ENCODE peak calls at places on chromosomes 2 and 18, in nine cellular contexts. U is AG10803, E is mucosa of descending colon, X is GM12865, O is IMR-90, K is lower leg skin, S is pancreas, W is thoracic aorta, J is HCT116. V is an unnamed sample.

GRCh38 chr2:108345941-108346340 is 31.8 kb upstream of the SULT1C4 start:
- DNase-seq in U (no peak), E (no peak), X (no peak), O (no peak), K (no peak), S (no peak), W (no peak), J (no peak), V (no peak)

GRCh38 chr18:75473316-75473715 is 45.8 kb upstream of the SMIM21 start:
- DNase-seq in U (peak), E (no peak), X (no peak), O (no peak), K (no peak), S (no peak), W (no peak), J (no peak), V (no peak)

GRCh38 chr2:204645018-204645775 is 99.9 kb downstream of the PARD3B start:
- DNase-seq in U (peak), E (no peak), X (no peak), O (peak), K (no peak), S (no peak), W (no peak), J (no peak), V (peak)

GRCh38 chr2:238845583-238846480 is 2.1 kb upstream of the TWIST2 start:
- DNase-seq in U (peak), E (no peak), X (no peak), O (no peak), K (peak), S (peak), W (no peak), J (no peak), V (no peak)

GRCh38 chr18:10234912-10235439 is 219.5 kb upstream of the APCDD1 start:
- DNase-seq in U (peak), E (no peak), X (no peak), O (peak), K (no peak), S (no peak), W (no peak), J (no peak), V (peak)

GRCh38 chr2:7440985-7441384 is 523.8 kb downstream of the RNF144A start:
- DNase-seq in U (no peak), E (no peak), X (no peak), O (no peak), K (no peak), S (no peak), W (no peak), J (no peak), V (no peak)

GRCh38 chr2:231795525-231796327 is 9.5 kb downstream of the COPS7B start:
- DNase-seq in U (peak), E (peak), X (no peak), O (peak), K (no peak), S (no peak), W (no peak), J (peak), V (peak)

GRCh38 chr2:16005819-16006536 is 65.6 kb downstream of the MYCN start:
- DNase-seq in U (no peak), E (no peak), X (no peak), O (no peak), K (no peak), S (no peak), W (no peak), J (peak), V (no peak)

GRCh38 chr2:153101187-153101586 is 377.4 kb downstream of the RPRM start:
- DNase-seq in U (no peak), E (no peak), X (no peak), O (no peak), K (no peak), S (no peak), W (no peak), J (no peak), V (no peak)

GRCh38 chr2:68747918-68748317 is 13.3 kb downstream of the ARHGAP25 start:
- DNase-seq in U (no peak), E (no peak), X (no peak), O (no peak), K (peak), S (no peak), W (no peak), J (no peak), V (no peak)

GRCh38 chr2:64273524-64274398 is 129.5 kb upstream of the PELI1 start:
- DNase-seq in U (peak), E (peak), X (no peak), O (peak), K (peak), S (no peak), W (no peak), J (no peak), V (peak)

GRCh38 chr18:10460414-10461018 is 6.1 kb downstream of the APCDD1 start:
- DNase-seq in U (no peak), E (no peak), X (no peak), O (no peak), K (no peak), S (no peak), W (no peak), J (no peak), V (no peak)

GRCh38 chr2:65922794-65923193 is 490.4 kb upstream of the SPRED2 start:
- DNase-seq in U (peak), E (no peak), X (no peak), O (no peak), K (no peak), S (no peak), W (peak), J (no peak), V (peak)

GRCh38 chr2:53455094-53455493 is 312.5 kb upstream of the CHAC2 start:
- DNase-seq in U (no peak), E (no peak), X (no peak), O (peak), K (no peak), S (no peak), W (no peak), J (no peak), V (no peak)

GRCh38 chr18:13527256-13527655 is 199.1 kb downstream of the FAM210A start:
- DNase-seq in U (no peak), E (no peak), X (no peak), O (no peak), K (no peak), S (no peak), W (no peak), J (no peak), V (no peak)

GRCh38 chr2:230690439-230690838 is 22.2 kb upstream of the CAB39 start:
- DNase-seq in U (peak), E (no peak), X (no peak), O (peak), K (peak), S (no peak), W (no peak), J (no peak), V (no peak)

GRCh38 chr2:98377569-98377968 is 31.3 kb downstream of the CNGA3 start:
- DNase-seq in U (no peak), E (no peak), X (no peak), O (no peak), K (peak), S (no peak), W (no peak), J (no peak), V (no peak)

GRCh38 chr18:79597176-79598045 is 82.2 kb upstream of the CTDP1 start:
- DNase-seq in U (no peak), E (no peak), X (no peak), O (no peak), K (peak), S (peak), W (no peak), J (no peak), V (no peak)

GRCh38 chr18:48943736-48944527 is 6.8 kb downstream of the SMAD7 start:
- DNase-seq in U (no peak), E (peak), X (no peak), O (no peak), K (no peak), S (peak), W (no peak), J (no peak), V (no peak)

GRCh38 chr2:240163844-240164574 is 23.6 kb upstream of the OTOS start:
- DNase-seq in U (no peak), E (peak), X (no peak), O (no peak), K (no peak), S (no peak), W (no peak), J (no peak), V (no peak)

GRCh38 chr2:61727746-61728145 is 126.1 kb downstream of the FAM161A start:
- DNase-seq in U (no peak), E (no peak), X (peak), O (peak), K (no peak), S (no peak), W (no peak), J (no peak), V (peak)

GRCh38 chr2:20012282-20013060 is at the start of gene MATN3:
- DNase-seq in U (peak), E (peak), X (no peak), O (no peak), K (peak), S (peak), W (no peak), J (no peak), V (peak)

GRCh38 chr2:47269316-47270232 is 114.5 kb upstream of the STPG4 start:
- DNase-seq in U (peak), E (peak), X (no peak), O (peak), K (peak), S (no peak), W (peak), J (peak), V (peak)

GRCh38 chr2:239461551-239462515 is 61.0 kb upstream of the HDAC4 start:
- DNase-seq in U (no peak), E (no peak), X (no peak), O (no peak), K (peak), S (no peak), W (no peak), J (no peak), V (no peak)

GRCh38 chr2:17300141-17300540 is 218.1 kb downstream of the RAD51AP2 start:
- DNase-seq in U (peak), E (no peak), X (no peak), O (peak), K (no peak), S (no peak), W (no peak), J (no peak), V (peak)

GRCh38 chr18:11995445-11996189 is 14.3 kb downstream of the IMPA2 start:
- DNase-seq in U (peak), E (peak), X (peak), O (peak), K (peak), S (peak), W (peak), J (peak), V (peak)

GRCh38 chr2:176104338-176105077 is 2.6 kb upstream of the HOXD11 start:
- DNase-seq in U (peak), E (peak), X (no peak), O (no peak), K (peak), S (no peak), W (no peak), J (no peak), V (no peak)
- H3K4me3 ChIP-seq in U (peak), E (no peak), X (no peak), O (no peak), K (no peak), S (no peak), W (peak), J (no peak), V (no peak)

DNA sequence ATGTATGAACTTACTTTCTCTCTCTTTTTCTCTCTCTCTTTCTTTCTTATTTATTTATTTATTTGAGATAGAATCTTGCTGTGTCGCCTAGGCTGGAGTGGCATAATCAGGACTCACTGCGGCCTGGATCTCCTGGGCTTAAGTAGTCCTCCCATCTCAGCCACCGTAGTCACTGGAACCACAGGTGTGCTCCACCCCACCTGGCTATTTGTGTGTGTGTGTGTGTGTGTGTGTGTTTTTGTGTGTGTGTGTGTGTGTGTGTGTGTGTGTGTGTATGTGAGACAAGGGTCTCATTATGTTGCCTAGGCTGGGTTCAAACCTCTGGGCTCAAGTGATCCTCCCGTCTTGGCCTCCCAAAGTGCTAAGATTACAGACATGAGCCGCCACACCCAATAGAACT is 64.3 kb downstream of the KIAA1328 start:
- DNase-seq in U (no peak), E (no peak), X (no peak), O (no peak), K (no peak), S (no peak), W (no peak), J (no peak), V (no peak)
- TF ChIP-seq CTCF in U (no peak), E (no peak), X (no peak), O (no peak), K (no peak), S (no peak), W (no peak), J (no peak), V (no peak)

DNA sequence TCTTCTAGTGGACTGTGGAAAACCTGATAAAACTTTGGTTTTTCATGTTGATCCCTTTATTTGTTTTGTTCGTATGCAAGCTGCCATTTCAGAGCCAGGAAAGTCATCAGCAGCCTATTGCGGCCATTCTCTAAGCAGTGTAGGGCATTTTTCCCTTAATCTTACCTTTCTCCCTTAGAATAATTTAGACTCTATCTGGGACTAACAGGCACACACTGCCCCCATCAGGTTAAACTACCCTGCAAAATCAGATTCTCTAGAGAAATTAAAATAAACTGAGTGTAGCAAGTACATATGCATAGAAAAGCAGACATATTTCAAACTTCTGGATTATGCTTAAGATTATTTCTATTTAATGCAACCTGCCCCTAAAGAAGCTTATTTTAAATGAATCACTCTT is 347.4 kb downstream of the METTL4 start:
- DNase-seq in U (peak), E (no peak), X (peak), O (peak), K (no peak), S (no peak), W (no peak), J (peak), V (peak)
- H3K4me3 ChIP-seq in U (no peak), E (no peak), X (no peak), O (no peak), K (no peak), S (no peak), W (peak), J (no peak), V (no peak)

GRCh38 chr2:102872388-102872787 is 110.6 kb downstream of the TMEM182 start:
- DNase-seq in U (no peak), E (no peak), X (no peak), O (no peak), K (no peak), S (no peak), W (no peak), J (peak), V (peak)
- TF ChIP-seq CTCF in U (no peak), E (no peak), X (no peak), O (no peak), K (no peak), S (no peak), W (no peak), J (no peak), V (no peak)

DNA sequence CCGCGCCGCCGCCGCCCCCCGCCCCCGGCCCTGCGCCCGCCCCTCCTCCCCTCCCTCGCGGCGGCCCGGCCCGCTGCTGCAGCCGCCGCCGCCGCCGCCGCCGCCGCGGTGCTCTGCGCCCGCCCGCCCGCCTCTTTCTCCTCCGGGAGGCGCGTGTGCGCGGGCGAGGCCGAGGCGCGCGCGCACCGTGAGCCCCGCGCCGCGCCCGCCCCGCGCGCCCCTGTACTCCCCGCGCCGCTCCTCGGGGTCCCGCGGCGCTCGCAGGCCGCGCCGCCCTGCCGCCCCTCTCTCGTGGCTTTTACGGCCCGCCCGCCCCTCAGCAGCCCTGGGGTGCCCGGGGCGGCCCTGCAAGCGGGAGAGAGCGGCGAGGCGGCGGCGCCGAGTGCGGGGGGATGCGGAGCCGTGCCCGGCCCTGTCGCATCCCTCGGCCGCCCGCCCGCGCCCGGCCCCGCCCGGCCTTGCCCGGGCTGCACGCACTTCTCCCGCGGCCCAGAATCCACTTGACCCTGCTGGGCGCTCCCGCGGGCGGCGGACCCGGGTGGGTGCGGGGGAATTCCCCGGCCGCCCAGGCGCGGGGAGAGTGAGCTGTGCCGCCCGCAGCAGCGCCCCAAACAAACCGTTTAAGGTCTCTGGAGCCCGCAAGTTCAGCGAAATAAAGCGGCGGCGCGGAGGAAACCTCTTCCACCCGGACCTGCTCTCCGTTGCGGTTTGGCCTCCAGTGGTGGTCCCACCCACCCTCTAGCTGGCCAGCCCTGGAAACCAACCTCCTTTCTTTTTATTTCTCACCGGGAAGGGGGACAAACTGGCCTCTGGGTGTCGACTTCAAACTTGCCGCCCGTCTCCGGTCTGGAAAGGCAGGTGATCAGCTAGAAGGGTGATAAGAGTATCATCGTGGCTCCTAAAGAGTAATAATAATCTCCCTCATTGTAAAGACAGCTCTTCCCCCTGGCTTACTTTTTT is 37.4 kb downstream of the AFF3 start:
- DNase-seq in U (peak), E (peak), X (no peak), O (peak), K (no peak), S (peak), W (no peak), J (no peak), V (no peak)
- H3K4me3 ChIP-seq in U (peak), E (no peak), X (peak), O (peak), K (peak), S (peak), W (peak), J (no peak), V (peak)

GRCh38 chr2:241940329-241940728 is 70.8 kb downstream of the RTP5 start:
- DNase-seq in U (no peak), E (no peak), X (no peak), O (no peak), K (peak), S (no peak), W (no peak), J (peak), V (no peak)
- TF ChIP-seq CTCF in U (no peak), E (no peak), X (peak), O (no peak), K (no peak), S (peak), W (no peak), J (peak), V (peak)

GRCh38 chr2:119703526-119703925 is 24.5 kb downstream of the TMEM177 start:
- DNase-seq in U (no peak), E (no peak), X (no peak), O (no peak), K (no peak), S (no peak), W (no peak), J (no peak), V (no peak)
- H3K4me3 ChIP-seq in U (no peak), E (no peak), X (no peak), O (no peak), K (no peak), S (no peak), W (no peak), J (no peak), V (no peak)

GRCh38 chr2:215796160-215796559 is 217.2 kb downstream of the MREG start:
- DNase-seq in U (peak), E (no peak), X (no peak), O (peak), K (no peak), S (no peak), W (no peak), J (no peak), V (peak)

GRCh38 chr2:215797676-215798075 is 215.7 kb downstream of the MREG start:
- DNase-seq in U (peak), E (no peak), X (no peak), O (no peak), K (no peak), S (no peak), W (no peak), J (no peak), V (no peak)

GRCh38 chr2:215793747-215794595 is 219.4 kb downstream of the MREG start:
- DNase-seq in U (peak), E (no peak), X (peak), O (peak), K (no peak), S (no peak), W (peak), J (peak), V (peak)

GRCh38 chr2:215791481-215791937 is 221.8 kb downstream of the MREG start:
- DNase-seq in U (peak), E (no peak), X (no peak), O (no peak), K (no peak), S (no peak), W (no peak), J (no peak), V (no peak)

GRCh38 chr2:215794829-215795546 is 218.4 kb downstream of the MREG start:
- DNase-seq in U (no peak), E (no peak), X (no peak), O (no peak), K (no peak), S (no peak), W (no peak), J (no peak), V (peak)
- TF ChIP-seq CTCF in U (no peak), E (no peak), X (no peak), O (no peak), K (no peak), S (no peak), W (no peak), J (no peak), V (no peak)

GRCh38 chr2:174615951-174616436 is 18.4 kb upstream of the WIPF1 start:
- DNase-seq in U (peak), E (no peak), X (no peak), O (peak), K (no peak), S (no peak), W (no peak), J (no peak), V (peak)

GRCh38 chr2:174612960-174613359 is 15.4 kb upstream of the WIPF1 start:
- DNase-seq in U (no peak), E (no peak), X (no peak), O (no peak), K (no peak), S (no peak), W (no peak), J (no peak), V (no peak)

GRCh38 chr2:174613545-174613944 is 15.9 kb upstream of the WIPF1 start:
- DNase-seq in U (no peak), E (no peak), X (no peak), O (no peak), K (no peak), S (no peak), W (no peak), J (no peak), V (no peak)

GRCh38 chr2:174611851-174612250 is 14.2 kb upstream of the WIPF1 start:
- DNase-seq in U (no peak), E (no peak), X (no peak), O (no peak), K (no peak), S (no peak), W (no peak), J (no peak), V (no peak)

DNA sequence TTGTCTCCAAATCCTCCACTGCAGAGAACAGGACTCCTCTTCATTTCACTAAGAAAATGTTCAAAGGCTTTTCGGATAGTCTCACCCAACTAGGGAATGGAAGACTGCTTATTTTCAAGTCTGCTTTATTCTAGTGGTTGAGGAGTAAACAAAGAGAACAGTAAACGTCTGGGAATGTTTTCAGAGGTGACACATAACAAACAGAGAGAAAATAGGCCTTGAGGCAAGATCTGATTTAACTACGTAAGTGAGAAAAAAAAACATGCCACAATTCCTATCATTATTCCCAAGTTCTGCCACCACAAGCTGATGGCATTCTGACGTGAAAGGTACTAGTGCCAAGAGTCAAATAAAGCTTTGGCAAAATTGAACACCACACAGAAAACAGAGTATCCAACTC is 16.7 kb upstream of the WIPF1 start:
- DNase-seq in U (peak), E (no peak), X (no peak), O (peak), K (no peak), S (no peak), W (no peak), J (no peak), V (peak)
- H3K4me3 ChIP-seq in U (no peak), E (no peak), X (no peak), O (no peak), K (no peak), S (no peak), W (no peak), J (no peak), V (no peak)

GRCh38 chr2:80258321-80258720 is 46.2 kb downstream of the LRRTM1 start:
- DNase-seq in U (no peak), E (no peak), X (no peak), O (no peak), K (no peak), S (no peak), W (no peak), J (no peak), V (no peak)
- TF ChIP-seq CTCF in U (no peak), E (no peak), X (no peak), O (no peak), K (no peak), S (no peak), W (no peak), J (no peak), V (no peak)

V was measured in cardiac fibroblast.